ENCODE peak calls at places on chromosomes 16 and 17, in four cellular contexts. J is tibial artery, P is germinal center, D is iPS-NIHi11. A is an unnamed sample.

GRCh38 chr16:35144212-35144932 is 1685.0 kb downstream of the TP53TG3F start:
- DNase-seq in J (no peak), P (no peak), D (no peak), A (no peak)

GRCh38 chr17:8872036-8872704 is 4.7 kb upstream of the PIK3R6 start:
- DNase-seq in J (no peak), P (no peak), D (no peak), A (no peak)

GRCh38 chr16:89534147-89534788 is 26.1 kb downstream of the SPG7 start:
- DNase-seq in J (peak), P (peak), D (no peak), A (no peak)

GRCh38 chr16:8761078-8761477 is 36.4 kb downstream of the TMEM186 start:
- DNase-seq in J (no peak), P (no peak), D (no peak), A (no peak)

GRCh38 chr16:48430890-48431289 is 45.7 kb upstream of the SIAH1 start:
- DNase-seq in J (no peak), P (no peak), D (no peak), A (no peak)

GRCh38 chr17:6070895-6071511 is 824 bp downstream of the WSCD1 start:
- DNase-seq in J (no peak), P (no peak), D (peak), A (peak)

GRCh38 chr16:56860226-56861020 is 4.6 kb upstream of the SLC12A3 start:
- DNase-seq in J (no peak), P (peak), D (no peak), A (peak)

GRCh38 chr17:27293359-27293897 is 486 bp upstream of the WSB1 start:
- DNase-seq in J (no peak), P (no peak), D (peak), A (peak)

GRCh38 chr17:58327363-58328194 is 1.0 kb downstream of the TSPOAP1 start:
- DNase-seq in J (no peak), P (no peak), D (peak), A (no peak)

GRCh38 chr16:72952404-72953301 is 95.3 kb downstream of the ZFHX3 start:
- DNase-seq in J (no peak), P (no peak), D (no peak), A (no peak)

GRCh38 chr16:83233153-83233552 is 574.6 kb upstream of the HSBP1 start:
- DNase-seq in J (no peak), P (no peak), D (no peak), A (no peak)

GRCh38 chr17:73510981-73511442 is 133.2 kb downstream of the SDK2 start:
- DNase-seq in J (no peak), P (no peak), D (no peak), A (no peak)

GRCh38 chr16:79299154-79299799 is 301.3 kb downstream of the MAF start:
- DNase-seq in J (no peak), P (no peak), D (peak), A (no peak)

GRCh38 chr16:89378947-89379771 is 111.2 kb downstream of the ANKRD11 start:
- DNase-seq in J (peak), P (no peak), D (no peak), A (no peak)

GRCh38 chr16:15523939-15524338 is 89.6 kb downstream of the BMERB1 start:
- DNase-seq in J (no peak), P (no peak), D (no peak), A (no peak)

GRCh38 chr16:81521141-81521626 is 76.6 kb downstream of the CMIP start:
- DNase-seq in J (no peak), P (peak), D (no peak), A (peak)

GRCh38 chr17:16932156-16932555 is 39.8 kb downstream of the TNFRSF13B start:
- DNase-seq in J (no peak), P (no peak), D (no peak), A (no peak)

GRCh38 chr16:13036600-13036999 is 135.2 kb downstream of the SHISA9 start:
- DNase-seq in J (no peak), P (no peak), D (peak), A (no peak)

GRCh38 chr16:12900599-12901203 is 697 bp upstream of the SHISA9 start:
- DNase-seq in J (no peak), P (no peak), D (no peak), A (peak)

GRCh38 chr17:58534901-58535421 is 20.5 kb upstream of the MTMR4 start:
- DNase-seq in J (no peak), P (no peak), D (no peak), A (no peak)

GRCh38 chr17:31130286-31131224 is 35.8 kb downstream of the NF1 start:
- DNase-seq in J (no peak), P (no peak), D (no peak), A (no peak)

GRCh38 chr16:59192551-59193199 is 458.6 kb upstream of the GOT2 start:
- DNase-seq in J (no peak), P (no peak), D (peak), A (peak)

GRCh38 chr17:39755550-39756375 is 18.0 kb downstream of the GRB7 start:
- DNase-seq in J (no peak), P (peak), D (no peak), A (peak)

GRCh38 chr17:37562016-37562745 is 47.0 kb downstream of the SYNRG start:
- DNase-seq in J (no peak), P (no peak), D (no peak), A (no peak)

GRCh38 chr17:21756856-21757619 is 64.7 kb downstream of the KCNJ18 start:
- DNase-seq in J (no peak), P (no peak), D (no peak), A (no peak)

GRCh38 chr16:17372383-17372782 is 98.4 kb downstream of the XYLT1 start:
- DNase-seq in J (no peak), P (no peak), D (peak), A (no peak)

GRCh38 chr16:68081796-68082567 is 3.2 kb upstream of the NFATC3 start:
- DNase-seq in J (no peak), P (no peak), D (no peak), A (no peak)

GRCh38 chr16:85286970-85287814 is 174.9 kb upstream of the CIBAR2 start:
- DNase-seq in J (peak), P (no peak), D (no peak), A (no peak)

GRCh38 chr16:66878067-66878466 is 2.2 kb upstream of the PDP2 start:
- DNase-seq in J (no peak), P (no peak), D (no peak), A (no peak)

GRCh38 chr17:78735832-78736525 is 46.1 kb downstream of the CYTH1 start:
- DNase-seq in J (no peak), P (no peak), D (no peak), A (no peak)

GRCh38 chr17:45073414-45074070 is 12.4 kb downstream of the NMT1 start:
- DNase-seq in J (peak), P (no peak), D (no peak), A (no peak)

GRCh38 chr17:489758-490329 is 137.2 kb upstream of the RPH3AL start:
- DNase-seq in J (no peak), P (peak), D (no peak), A (peak)

GRCh38 chr17:50130778-50131317 is 888 bp upstream of the SAMD14 start:
- DNase-seq in J (no peak), P (no peak), D (peak), A (no peak)

GRCh38 chr16:81885976-81886586 is 107.0 kb downstream of the PLCG2 start:
- DNase-seq in J (no peak), P (peak), D (peak), A (peak)

GRCh38 chr16:17556276-17557052 is 85.7 kb upstream of the XYLT1 start:
- DNase-seq in J (no peak), P (peak), D (peak), A (peak)

GRCh38 chr17:62194401-62194800 is 129.3 kb upstream of the MED13 start:
- DNase-seq in J (no peak), P (no peak), D (no peak), A (no peak)

GRCh38 chr17:64707077-64707591 is 45.0 kb upstream of the SMURF2 start:
- DNase-seq in J (peak), P (no peak), D (no peak), A (no peak)